ENCODE peak calls at places on chromosomes 4 and X, in five cellular contexts. O, S, T, B and F are unnamed samples. For H3K9me3, the result is how much of the 10 kb centered on the place peaks cover.

GRCh38 chr4:97411352-97411751 is 731.9 kb downstream of the STPG2 start:
- DNase-seq in O (no peak), S (no peak), T (no peak), B (no peak), F (no peak)

GRCh38 chrX:49165901-49166881 is 3.6 kb downstream of the MAGIX start:
- DNase-seq in O (peak), S (no peak), T (peak), B (peak), F (no peak)

GRCh38 chrX:78710146-78710545 is 37.4 kb upstream of the LPAR4 start:
- DNase-seq in O (no peak), S (no peak), T (no peak), B (no peak), F (no peak)

GRCh38 chrX:65587616-65588526 is 53.3 kb upstream of the LAS1L start:
- DNase-seq in O (no peak), S (no peak), T (no peak), B (peak), F (no peak)

GRCh38 chrX:120365320-120365719 is 3.4 kb downstream of the ATP1B4 start:
- DNase-seq in O (no peak), S (peak), T (peak), B (peak), F (no peak)

GRCh38 chr4:38177792-38178665 is 217.8 kb downstream of the PTTG2 start:
- DNase-seq in O (no peak), S (no peak), T (no peak), B (peak), F (no peak)

GRCh38 chr4:42750831-42751230 is 93.9 kb upstream of the ATP8A1 start:
- DNase-seq in O (no peak), S (no peak), T (no peak), B (no peak), F (no peak)

GRCh38 chr4:143025111-143025704 is 159.5 kb upstream of the USP38 start:
- DNase-seq in O (no peak), S (peak), T (no peak), B (peak), F (no peak)

GRCh38 chr4:184968784-184969201 is 49.5 kb upstream of the HELT start:
- DNase-seq in O (no peak), S (no peak), T (no peak), B (no peak), F (no peak)

GRCh38 chr4:2843909-2844584 is 403 bp downstream of the ADD1 start:
- DNase-seq in O (no peak), S (no peak), T (no peak), B (peak), F (no peak)

GRCh38 chrX:119155416-119156035 is 27.9 kb upstream of the KIAA1210 start:
- DNase-seq in O (no peak), S (no peak), T (no peak), B (peak), F (no peak)

GRCh38 chr4:169008478-169008877 is 1.6 kb downstream of the CBR4 start:
- DNase-seq in O (no peak), S (no peak), T (no peak), B (peak), F (no peak)

GRCh38 chrX:116272881-116273280 is 102.3 kb downstream of the AGTR2 start:
- DNase-seq in O (no peak), S (no peak), T (no peak), B (no peak), F (no peak)

GRCh38 chr4:99723555-99724450 is 66.2 kb upstream of the C4orf54 start:
- DNase-seq in O (no peak), S (peak), T (no peak), B (peak), F (no peak)

GRCh38 chr4:81424336-81424735 is 47.4 kb downstream of the RASGEF1B start:
- DNase-seq in O (no peak), S (no peak), T (no peak), B (no peak), F (no peak)

GRCh38 chrX:9688833-9689232 is 76.8 kb downstream of the GPR143 start:
- DNase-seq in O (no peak), S (no peak), T (no peak), B (no peak), F (no peak)

GRCh38 chr4:9931196-9931595 is 90.1 kb downstream of the SLC2A9 start:
- DNase-seq in O (no peak), S (no peak), T (no peak), B (no peak), F (no peak)

GRCh38 chrX:37010496-37010895 is 2.3 kb downstream of the FAM47C start:
- DNase-seq in O (no peak), S (no peak), T (no peak), B (no peak), F (no peak)

GRCh38 chr4:116233971-116234370 is 851.4 kb downstream of the TRAM1L1 start:
- DNase-seq in O (no peak), S (no peak), T (no peak), B (no peak), F (no peak)

GRCh38 chr4:102604222-102604940 is 103.2 kb downstream of the NFKB1 start:
- DNase-seq in O (no peak), S (no peak), T (no peak), B (no peak), F (no peak)

GRCh38 chr4:174198396-174199179 is 84.9 kb downstream of the FBXO8 start:
- DNase-seq in O (no peak), S (no peak), T (no peak), B (peak), F (no peak)

DNA sequence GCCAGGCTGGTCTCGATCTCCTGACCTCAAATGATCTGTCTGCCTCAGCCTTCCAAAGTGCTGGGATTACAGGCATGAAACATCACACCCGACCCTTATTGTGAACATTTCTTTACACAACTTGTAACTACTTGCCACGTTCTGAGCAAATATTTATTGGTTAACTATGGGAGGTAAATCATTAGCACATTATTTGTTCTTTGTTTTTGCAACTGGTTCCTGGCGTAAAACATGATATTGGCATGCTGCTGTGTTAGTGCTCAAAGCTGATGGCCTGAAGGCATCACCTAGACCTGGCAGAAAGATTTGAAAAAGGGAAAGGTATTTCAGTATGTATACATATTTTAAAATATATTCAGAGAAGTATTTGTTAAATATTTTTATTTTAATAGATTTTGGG is 438.3 kb upstream of the PRKX start:
- DNase-seq in O (no peak), S (no peak), T (no peak), B (no peak), F (no peak)
- TF ChIP-seq YY1 in O (no peak), S (no peak), T (no peak), B (no peak), F (no peak)

GRCh38 chrX:44971674-44972073 is 98.7 kb downstream of the KDM6A start:
- DNase-seq in O (no peak), S (no peak), T (no peak), B (peak), F (no peak)

GRCh38 chrX:44973420-44973932 is 100.5 kb downstream of the KDM6A start:
- DNase-seq in O (no peak), S (no peak), T (no peak), B (no peak), F (no peak)

GRCh38 chrX:44972132-44972531 is 99.1 kb downstream of the KDM6A start:
- DNase-seq in O (no peak), S (no peak), T (no peak), B (no peak), F (no peak)

GRCh38 chrX:44967221-44967620 is 94.2 kb downstream of the KDM6A start:
- DNase-seq in O (no peak), S (no peak), T (no peak), B (no peak), F (no peak)

GRCh38 chrX:44970709-44971108 is 97.7 kb downstream of the KDM6A start:
- DNase-seq in O (no peak), S (no peak), T (no peak), B (no peak), F (no peak)
- H3K9me3 ChIP-seq in O (under half), S (under half), T (under half), B (under half), F (under half)

GRCh38 chrX:136272325-136272724 is 21.1 kb upstream of the MAP7D3 start:
- DNase-seq in O (no peak), S (no peak), T (no peak), B (no peak), F (no peak)
- TF ChIP-seq ZNF274 in O (no peak), S (no peak), T (no peak), B (no peak), F (no peak)

GRCh38 chr4:100882661-100883060 is 364.8 kb upstream of the EMCN start:
- DNase-seq in O (no peak), S (no peak), T (no peak), B (no peak), F (no peak)
- TF ChIP-seq YY1 in O (no peak), S (no peak), T (no peak), B (no peak), F (no peak)

DNA sequence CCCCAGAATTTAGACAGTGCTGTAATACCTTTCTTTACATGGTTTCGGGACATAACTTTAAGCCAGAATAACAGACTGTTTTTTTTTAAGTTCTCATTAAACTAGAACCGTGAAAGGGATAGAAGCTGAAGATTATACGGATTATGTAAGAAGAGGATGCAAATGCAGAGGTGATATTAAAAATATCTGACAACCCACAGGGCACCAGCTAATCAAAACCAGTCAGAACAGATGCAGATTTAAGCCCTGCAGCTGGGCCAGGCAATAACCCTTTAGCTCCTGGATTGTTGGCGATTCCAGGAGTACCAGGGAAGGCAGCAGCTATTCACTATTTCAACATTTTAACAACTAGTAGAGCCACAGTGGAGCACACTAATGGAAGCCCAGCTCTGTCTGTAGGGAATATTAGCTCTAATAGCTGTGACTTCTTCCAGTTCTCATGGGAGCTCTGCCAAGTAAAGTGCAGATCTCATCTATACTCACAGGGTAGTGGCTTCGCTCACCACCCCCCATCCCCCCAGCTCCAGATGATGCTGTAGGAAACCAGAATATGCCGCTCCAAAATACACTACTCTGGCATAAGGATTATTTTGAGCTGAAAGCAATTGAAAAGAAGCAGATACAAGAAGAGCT is 13.9 kb downstream of the SCD5 start:
- DNase-seq in O (no peak), S (no peak), T (no peak), B (no peak), F (no peak)
- H3K9me3 ChIP-seq in O (under half), S (under half), T (under half), B (under half), F (under half)

GRCh38 chr4:137711502-137711901 is 179.2 kb upstream of the PCDH18 start:
- DNase-seq in O (no peak), S (no peak), T (no peak), B (no peak), F (peak)

GRCh38 chr4:137707626-137708025 is 175.3 kb upstream of the PCDH18 start:
- DNase-seq in O (no peak), S (no peak), T (no peak), B (no peak), F (no peak)

GRCh38 chr4:137705171-137705783 is 173.0 kb upstream of the PCDH18 start:
- DNase-seq in O (no peak), S (no peak), T (no peak), B (no peak), F (no peak)

GRCh38 chr4:137703225-137703624 is 170.9 kb upstream of the PCDH18 start:
- DNase-seq in O (no peak), S (no peak), T (no peak), B (no peak), F (no peak)

GRCh38 chr4:137707221-137707620 is 174.9 kb upstream of the PCDH18 start:
- DNase-seq in O (no peak), S (no peak), T (no peak), B (no peak), F (no peak)
- TF ChIP-seq ZNF274 in O (no peak), S (no peak), T (no peak), B (no peak), F (no peak)

GRCh38 chr4:48778431-48779094 is 1.5 kb downstream of the FRYL start:
- DNase-seq in O (no peak), S (peak), T (no peak), B (peak), F (no peak)
- TF ChIP-seq YY1 in O (no peak), S (no peak), T (no peak), B (no peak), F (no peak)

GRCh38 chr4:114582625-114583024 is 16.0 kb upstream of the UGT8 start:
- DNase-seq in O (no peak), S (no peak), T (no peak), B (no peak), F (no peak)
- H3K9me3 ChIP-seq in O (under half), S (under half), T (under half), B (under half), F (under half)

GRCh38 chr4:118175506-118175905 is 141.2 kb downstream of the NDST3 start:
- DNase-seq in O (no peak), S (no peak), T (no peak), B (no peak), F (no peak)

GRCh38 chr4:118177121-118177520 is 142.8 kb downstream of the NDST3 start:
- DNase-seq in O (no peak), S (no peak), T (no peak), B (no peak), F (no peak)

GRCh38 chr4:118173956-118174355 is 139.7 kb downstream of the NDST3 start:
- DNase-seq in O (no peak), S (no peak), T (no peak), B (no peak), F (no peak)

GRCh38 chr4:118171381-118171780 is 137.1 kb downstream of the NDST3 start:
- DNase-seq in O (no peak), S (no peak), T (no peak), B (no peak), F (no peak)

DNA sequence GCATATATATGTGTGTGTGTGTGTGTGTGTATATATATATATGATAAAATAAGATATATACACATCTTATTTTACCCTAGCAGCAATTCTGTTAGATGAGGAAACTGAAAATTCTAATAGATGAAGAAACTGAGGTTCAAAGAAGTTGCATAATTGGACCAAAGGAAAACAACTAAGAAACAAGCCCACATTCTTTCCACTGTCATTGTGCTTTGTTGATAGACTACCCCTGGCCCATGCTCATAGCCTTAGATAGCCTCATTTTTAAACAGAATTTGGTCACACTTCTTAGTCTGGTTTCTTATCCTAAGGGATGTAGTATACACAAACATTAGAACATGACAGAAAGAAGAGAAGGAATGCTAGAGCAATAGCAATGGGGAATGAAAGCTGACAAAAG is 138.8 kb downstream of the NDST3 start:
- DNase-seq in O (no peak), S (no peak), T (no peak), B (no peak), F (no peak)
- TF ChIP-seq ZNF274 in O (no peak), S (no peak), T (no peak), B (no peak), F (no peak)